ENCODE peak calls at places on chromosome 9, in six cellular contexts. One of them, this sample, is unnamed.

GRCh38 chr9:91098203-91098602 is 263.5 kb downstream of the AUH start:
- DNase-seq in lower leg skin: no peak
- DNase-seq in epithelial cell of esophagus: no peak
- DNase-seq in cardiac muscle cell: no peak
- DNase-seq in A549: no peak
- DNase-seq in aorta: no peak
- DNase-seq in this sample: no peak

GRCh38 chr9:104256031-104256709 is 162.1 kb downstream of the SMC2 start:
- DNase-seq in cardiac muscle cell: peak; percentile 6
- DNase-seq in epithelial cell of esophagus: peak; percentile 83
- DNase-seq in A549: no peak
- DNase-seq in lower leg skin: no peak
- DNase-seq in aorta: no peak
- DNase-seq in this sample: no peak

GRCh38 chr9:75184471-75184870 is 96.2 kb downstream of the OSTF1 start:
- DNase-seq in aorta: no peak
- DNase-seq in epithelial cell of esophagus: no peak
- DNase-seq in A549: no peak
- DNase-seq in cardiac muscle cell: no peak
- DNase-seq in lower leg skin: no peak
- DNase-seq in this sample: no peak

GRCh38 chr9:96437454-96437853 is 12.5 kb upstream of the HABP4 start:
- DNase-seq in cardiac muscle cell: no peak
- DNase-seq in A549: no peak
- DNase-seq in epithelial cell of esophagus: no peak
- DNase-seq in lower leg skin: no peak
- DNase-seq in aorta: no peak
- DNase-seq in this sample: no peak

GRCh38 chr9:125380406-125380805 is 118.8 kb downstream of the GAPVD1 start:
- DNase-seq in epithelial cell of esophagus: peak; percentile 66
- DNase-seq in aorta: no peak
- DNase-seq in A549: no peak
- DNase-seq in lower leg skin: no peak
- DNase-seq in cardiac muscle cell: no peak
- DNase-seq in this sample: no peak

GRCh38 chr9:123058834-123059233 is 25.4 kb downstream of the GPR21 start:
- DNase-seq in cardiac muscle cell: peak; percentile 89
- DNase-seq in lower leg skin: no peak
- DNase-seq in epithelial cell of esophagus: peak; percentile 11
- DNase-seq in aorta: no peak
- DNase-seq in A549: no peak
- DNase-seq in this sample: no peak

GRCh38 chr9:19720374-19720773 is 68.5 kb downstream of the SLC24A2 start:
- DNase-seq in epithelial cell of esophagus: peak; percentile 69
- DNase-seq in cardiac muscle cell: peak; percentile 70
- DNase-seq in aorta: no peak
- DNase-seq in lower leg skin: no peak
- DNase-seq in A549: no peak
- DNase-seq in this sample: no peak

GRCh38 chr9:33180526-33181184 is 13.5 kb upstream of the B4GALT1 start:
- DNase-seq in lower leg skin: no peak
- DNase-seq in aorta: no peak
- DNase-seq in cardiac muscle cell: peak; percentile 76
- DNase-seq in A549: no peak
- DNase-seq in epithelial cell of esophagus: peak; percentile 48
- DNase-seq in this sample: no peak

GRCh38 chr9:134606951-134607733 is 34.5 kb upstream of the COL5A1 start:
- DNase-seq in cardiac muscle cell: no peak
- DNase-seq in epithelial cell of esophagus: no peak
- DNase-seq in aorta: no peak
- DNase-seq in lower leg skin: peak; percentile 66
- DNase-seq in A549: no peak
- DNase-seq in this sample: no peak

GRCh38 chr9:116870566-116870965 is 183.5 kb downstream of the TRIM32 start:
- DNase-seq in aorta: no peak
- DNase-seq in lower leg skin: no peak
- DNase-seq in cardiac muscle cell: no peak
- DNase-seq in A549: peak; percentile 70
- DNase-seq in epithelial cell of esophagus: peak; percentile 97
- DNase-seq in this sample: no peak

GRCh38 chr9:131657031-131657377 is 82.9 kb downstream of the RAPGEF1 start:
- DNase-seq in epithelial cell of esophagus: no peak
- DNase-seq in A549: no peak
- DNase-seq in lower leg skin: no peak
- DNase-seq in cardiac muscle cell: no peak
- DNase-seq in aorta: no peak
- DNase-seq in this sample: no peak

GRCh38 chr9:35110327-35110758 is 5.3 kb downstream of the ATOSB start:
- DNase-seq in cardiac muscle cell: peak; percentile 49
- DNase-seq in epithelial cell of esophagus: peak; percentile 67
- DNase-seq in aorta: peak; percentile 92
- DNase-seq in lower leg skin: peak; percentile 85
- DNase-seq in A549: no peak
- DNase-seq in this sample: no peak
- H3K4me3 ChIP-seq in cardiac muscle cell: no peak overlapping the region
- H3K4me3 ChIP-seq in epithelial cell of esophagus: peak overlapping the region; percentile 78
- H3K4me3 ChIP-seq in aorta: peak overlapping the region; percentile 79
- H3K4me3 ChIP-seq in lower leg skin: no peak overlapping the region
- H3K4me3 ChIP-seq in A549: peak overlapping the region; percentile 68
- H3K4me3 ChIP-seq in this sample: peak overlapping the region; percentile 93

GRCh38 chr9:112743216-112743835 is 7.2 kb upstream of the SNX30 start:
- DNase-seq in aorta: no peak
- DNase-seq in epithelial cell of esophagus: no peak
- DNase-seq in A549: no peak
- DNase-seq in cardiac muscle cell: no peak
- DNase-seq in lower leg skin: no peak
- DNase-seq in this sample: no peak
- H3K4me3 ChIP-seq in aorta: no peak overlapping the region
- H3K4me3 ChIP-seq in epithelial cell of esophagus: no peak overlapping the region
- H3K4me3 ChIP-seq in A549: no peak overlapping the region
- H3K4me3 ChIP-seq in cardiac muscle cell: no peak overlapping the region
- H3K4me3 ChIP-seq in lower leg skin: no peak overlapping the region
- H3K4me3 ChIP-seq in this sample: no peak overlapping the region

DNA sequence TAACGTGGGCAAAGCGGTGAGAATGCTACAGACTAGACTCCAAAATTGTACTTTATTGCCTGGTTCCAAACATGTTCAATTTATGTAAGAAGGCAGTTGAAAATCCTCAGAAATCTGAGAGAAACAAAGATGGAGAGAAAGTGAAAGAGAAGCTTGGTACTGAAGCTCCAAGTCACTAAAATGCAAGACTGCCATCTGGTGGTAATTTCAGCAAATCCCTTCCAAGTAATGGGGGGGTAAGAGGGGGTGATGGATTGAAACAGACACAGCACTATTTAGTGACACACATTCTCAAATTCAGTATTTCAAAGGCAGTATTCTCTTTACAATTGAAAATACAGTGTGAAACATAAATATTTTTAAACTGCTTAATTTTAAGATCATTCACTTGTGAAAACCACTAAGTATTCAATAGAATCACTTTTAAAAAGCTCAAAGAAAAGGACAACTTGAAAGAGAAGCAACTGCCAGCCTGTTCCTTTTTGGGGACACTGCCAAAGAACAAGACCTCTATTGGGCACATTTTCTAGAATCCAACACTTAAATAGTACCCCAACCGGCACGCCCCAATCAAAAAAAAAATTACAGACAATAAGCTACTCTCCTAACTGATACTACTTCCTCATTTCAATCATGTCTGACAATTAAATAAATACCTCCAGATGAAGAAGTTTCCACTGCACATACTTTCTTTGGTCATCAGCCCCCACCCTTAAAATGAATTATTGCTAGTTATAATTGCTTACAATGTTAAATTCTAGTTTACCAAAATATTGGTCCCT is 131.5 kb downstream of the AGTPBP1 start:
- DNase-seq in epithelial cell of esophagus: peak; percentile 77
- DNase-seq in aorta: no peak
- DNase-seq in A549: peak; percentile 78
- DNase-seq in cardiac muscle cell: peak; percentile 89
- DNase-seq in lower leg skin: no peak
- DNase-seq in this sample: no peak
- H3K4me3 ChIP-seq in epithelial cell of esophagus: no peak overlapping the region
- H3K4me3 ChIP-seq in aorta: peak overlapping the region; percentile 41
- H3K4me3 ChIP-seq in A549: no peak overlapping the region
- H3K4me3 ChIP-seq in cardiac muscle cell: no peak overlapping the region
- H3K4me3 ChIP-seq in lower leg skin: no peak overlapping the region
- H3K4me3 ChIP-seq in this sample: peak overlapping the region; percentile 49

GRCh38 chr9:71791875-71792274 is 23.6 kb upstream of the CEMIP2 start:
- DNase-seq in lower leg skin: no peak
- DNase-seq in cardiac muscle cell: no peak
- DNase-seq in epithelial cell of esophagus: no peak
- DNase-seq in A549: no peak
- DNase-seq in aorta: no peak
- DNase-seq in this sample: no peak

GRCh38 chr9:71797266-71797665 is 29.0 kb upstream of the CEMIP2 start:
- DNase-seq in A549: no peak
- DNase-seq in epithelial cell of esophagus: no peak
- DNase-seq in cardiac muscle cell: no peak
- DNase-seq in lower leg skin: no peak
- DNase-seq in aorta: no peak
- DNase-seq in this sample: no peak

GRCh38 chr9:71793386-71794105 is 25.2 kb upstream of the CEMIP2 start:
- DNase-seq in epithelial cell of esophagus: peak; percentile 29
- DNase-seq in lower leg skin: no peak
- DNase-seq in aorta: no peak
- DNase-seq in A549: no peak
- DNase-seq in cardiac muscle cell: peak; percentile 60
- DNase-seq in this sample: no peak

GRCh38 chr9:71796368-71796767 is 28.1 kb upstream of the CEMIP2 start:
- DNase-seq in epithelial cell of esophagus: no peak
- DNase-seq in A549: no peak
- DNase-seq in lower leg skin: no peak
- DNase-seq in cardiac muscle cell: no peak
- DNase-seq in aorta: no peak
- DNase-seq in this sample: no peak

DNA sequence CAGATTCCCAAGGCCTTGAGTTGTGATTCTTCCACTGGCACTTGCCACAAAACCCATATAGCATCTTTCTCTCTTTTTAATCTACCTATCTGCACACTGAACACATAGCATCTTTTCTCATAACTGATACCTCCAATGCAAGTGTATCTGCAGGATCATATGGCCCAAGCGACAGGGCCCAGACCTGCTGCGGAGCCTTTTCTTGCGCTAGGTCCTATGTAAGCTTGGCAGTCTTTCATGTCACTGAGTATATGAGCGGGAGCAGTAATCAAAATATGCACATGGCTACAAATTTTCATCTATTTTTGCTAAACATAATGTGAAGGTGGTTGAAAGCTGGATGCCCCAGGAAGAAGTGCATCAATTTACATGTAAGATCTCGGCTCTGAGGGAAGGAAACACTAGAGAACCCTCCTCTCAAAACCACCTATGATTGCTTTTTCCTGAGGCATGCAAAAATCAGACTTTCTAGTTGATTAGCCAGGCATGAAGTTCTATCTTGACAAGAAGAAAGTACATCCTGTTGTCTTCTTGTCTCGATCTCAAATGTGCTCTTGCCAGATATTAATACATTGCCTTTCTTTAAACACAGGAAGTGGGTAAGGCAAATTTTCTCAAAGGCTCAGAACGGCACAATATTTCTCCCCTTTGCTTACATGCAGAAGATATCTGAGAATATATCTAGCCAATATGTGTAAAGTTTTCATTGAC is 26.9 kb upstream of the CEMIP2 start:
- DNase-seq in cardiac muscle cell: no peak
- DNase-seq in A549: no peak
- DNase-seq in epithelial cell of esophagus: no peak
- DNase-seq in lower leg skin: no peak
- DNase-seq in aorta: no peak
- DNase-seq in this sample: no peak
- H3K4me3 ChIP-seq in cardiac muscle cell: no peak overlapping the region
- H3K4me3 ChIP-seq in A549: no peak overlapping the region
- H3K4me3 ChIP-seq in epithelial cell of esophagus: no peak overlapping the region
- H3K4me3 ChIP-seq in lower leg skin: no peak overlapping the region
- H3K4me3 ChIP-seq in aorta: no peak overlapping the region
- H3K4me3 ChIP-seq in this sample: no peak overlapping the region

DNA sequence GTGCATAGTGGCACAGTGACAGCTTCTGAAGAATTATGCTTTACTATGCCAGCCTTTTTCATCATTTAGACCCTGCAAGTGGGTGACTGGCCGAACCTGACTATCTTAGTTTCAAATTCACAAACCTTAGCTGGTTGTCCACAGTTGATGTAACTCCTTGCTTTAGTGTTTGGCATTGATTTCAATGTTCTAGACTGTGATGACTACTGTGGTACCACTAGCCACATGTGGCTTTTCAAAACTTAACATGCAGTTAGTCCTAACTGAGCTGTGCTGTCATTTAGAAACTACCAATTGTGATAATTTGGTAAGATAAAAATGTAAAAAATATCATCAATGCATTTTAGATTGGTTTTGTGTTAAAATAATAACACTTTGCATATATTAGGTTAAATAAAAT is 468.7 kb downstream of the GADD45G start:
- DNase-seq in cardiac muscle cell: no peak
- DNase-seq in aorta: no peak
- DNase-seq in epithelial cell of esophagus: no peak
- DNase-seq in A549: no peak
- DNase-seq in lower leg skin: no peak
- DNase-seq in this sample: no peak
- H3K4me3 ChIP-seq in cardiac muscle cell: no peak overlapping the region
- H3K4me3 ChIP-seq in aorta: no peak overlapping the region
- H3K4me3 ChIP-seq in epithelial cell of esophagus: no peak overlapping the region
- H3K4me3 ChIP-seq in A549: no peak overlapping the region
- H3K4me3 ChIP-seq in lower leg skin: no peak overlapping the region
- H3K4me3 ChIP-seq in this sample: no peak overlapping the region